ENCODE peak calls at places on chromosomes 1 and 21, in five cellular contexts. D is cardiac muscle cell; F is CD8-positive, alpha-beta memory T cell; R is GM12878; U is CD8-positive, alpha-beta T cell. B is an unnamed sample. For H3K4me1, the result is how much of the 10 kb centered on the place peaks cover.

GRCh38 chr1:163897401-163898169 is 575.8 kb downstream of the NUF2 start:
- DNase-seq in D (no peak), F (no peak), R (no peak), U (no peak), B (peak)

GRCh38 chr1:100736766-100737165 is 17.2 kb downstream of the VCAM1 start:
- DNase-seq in D (no peak), F (no peak), R (no peak), U (no peak), B (peak)

GRCh38 chr1:6962956-6963915 is 178.0 kb downstream of the CAMTA1 start:
- DNase-seq in D (peak), F (peak), R (peak), U (peak), B (no peak)

GRCh38 chr1:41282679-41283317 is 40.7 kb upstream of the SCMH1 start:
- DNase-seq in D (peak), F (no peak), R (no peak), U (peak), B (peak)

GRCh38 chr1:32759997-32760623 is 57.0 kb downstream of the YARS1 start:
- DNase-seq in D (peak), F (no peak), R (no peak), U (no peak), B (no peak)

GRCh38 chr21:43315244-43316137 is 111.4 kb downstream of the SIK1 start:
- DNase-seq in D (no peak), F (no peak), R (no peak), U (peak), B (no peak)

GRCh38 chr1:98429851-98430496 is 231.5 kb upstream of the SNX7 start:
- DNase-seq in D (no peak), F (no peak), R (no peak), U (no peak), B (no peak)

GRCh38 chr1:181133441-181133951 is 45.0 kb downstream of the IER5 start:
- DNase-seq in D (no peak), F (no peak), R (no peak), U (no peak), B (no peak)

GRCh38 chr1:176959461-176959860 is 205.1 kb downstream of the ASTN1 start:
- DNase-seq in D (no peak), F (no peak), R (no peak), U (no peak), B (no peak)

GRCh38 chr1:209577346-209577745 is 6.2 kb upstream of the CAMK1G start:
- DNase-seq in D (no peak), F (no peak), R (no peak), U (no peak), B (no peak)

GRCh38 chr1:3011631-3012510 is 9.4 kb upstream of the ACTRT2 start:
- DNase-seq in D (no peak), F (no peak), R (no peak), U (no peak), B (no peak)

GRCh38 chr1:16026723-16027484 is 5.1 kb downstream of the CLCNKA start:
- DNase-seq in D (peak), F (peak), R (no peak), U (peak), B (peak)
- H3K4me3 ChIP-seq in D (peak), F (no peak), R (no peak), U (no peak), B (no peak)

GRCh38 chr1:39361446-39361845 is 130.0 kb upstream of the BMP8A start:
- DNase-seq in D (no peak), F (no peak), R (no peak), U (no peak), B (no peak)

GRCh38 chr1:39360726-39361125 is 130.7 kb upstream of the BMP8A start:
- DNase-seq in D (no peak), F (no peak), R (no peak), U (no peak), B (no peak)

GRCh38 chr1:39354572-39354971 is 136.9 kb upstream of the BMP8A start:
- DNase-seq in D (no peak), F (no peak), R (no peak), U (no peak), B (no peak)

GRCh38 chr1:39359028-39359570 is 132.3 kb upstream of the BMP8A start:
- DNase-seq in D (no peak), F (no peak), R (no peak), U (no peak), B (no peak)

DNA sequence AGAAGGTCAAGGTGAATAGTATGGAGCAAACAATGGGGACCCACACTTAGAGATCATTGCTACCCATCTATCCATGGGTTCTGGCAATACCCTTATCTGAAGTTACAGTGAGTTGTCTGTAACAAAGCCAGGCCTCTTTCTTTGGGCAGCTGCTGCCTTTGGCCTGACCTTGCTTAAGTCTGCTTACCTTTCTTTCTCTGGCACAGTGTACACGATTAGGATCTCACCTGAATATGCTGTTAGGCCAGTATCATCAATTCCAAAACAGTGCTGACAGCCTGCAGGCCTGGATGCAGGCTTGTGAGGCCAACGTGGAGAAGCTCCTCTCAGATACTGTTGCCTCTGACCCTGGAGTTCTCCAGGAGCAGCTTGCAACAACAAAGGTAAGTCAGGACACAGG is 132.9 kb upstream of the BMP8A start:
- DNase-seq in D (no peak), F (no peak), R (no peak), U (no peak), B (no peak)
- H3K4me1 ChIP-seq in D (under half), F (under half), R (under half), U (under half), B (under half)

GRCh38 chr21:35072557-35072956 is 23.5 kb upstream of the RUNX1 start:
- DNase-seq in D (no peak), F (no peak), R (no peak), U (no peak), B (no peak)

GRCh38 chr21:35070436-35070835 is 21.3 kb upstream of the RUNX1 start:
- DNase-seq in D (no peak), F (no peak), R (no peak), U (no peak), B (no peak)

GRCh38 chr21:35075546-35075945 is 26.4 kb upstream of the RUNX1 start:
- DNase-seq in D (no peak), F (no peak), R (no peak), U (no peak), B (no peak)

GRCh38 chr21:35071347-35071746 is 22.2 kb upstream of the RUNX1 start:
- DNase-seq in D (no peak), F (no peak), R (no peak), U (no peak), B (no peak)

GRCh38 chr21:35072960-35073359 is 23.9 kb upstream of the RUNX1 start:
- DNase-seq in D (no peak), F (no peak), R (no peak), U (no peak), B (peak)
- H3K4me3 ChIP-seq in D (no peak), F (no peak), R (no peak), U (no peak), B (peak)

GRCh38 chr1:225851810-225852209 is 30.4 kb downstream of the TMEM63A start:
- DNase-seq in D (no peak), F (no peak), R (peak), U (no peak), B (no peak)

GRCh38 chr1:225848044-225848955 is 33.9 kb downstream of the TMEM63A start:
- DNase-seq in D (no peak), F (no peak), R (peak), U (peak), B (no peak)

GRCh38 chr1:225847610-225848009 is 34.6 kb downstream of the TMEM63A start:
- DNase-seq in D (no peak), F (no peak), R (no peak), U (no peak), B (no peak)

GRCh38 chr1:225850370-225850769 is 31.8 kb downstream of the TMEM63A start:
- DNase-seq in D (no peak), F (no peak), R (no peak), U (no peak), B (no peak)

GRCh38 chr1:225849905-225850304 is 32.3 kb downstream of the TMEM63A start:
- DNase-seq in D (no peak), F (peak), R (no peak), U (peak), B (no peak)
- H3K4me1 ChIP-seq in D (under half), F (half or more), R (half or more), U (half or more), B (under half)

GRCh38 chr21:35046880-35047229 is 2.2 kb downstream of the RUNX1 start:
- DNase-seq in D (no peak), F (no peak), R (no peak), U (no peak), B (peak)

GRCh38 chr21:35044770-35045538 is 4.1 kb downstream of the RUNX1 start:
- DNase-seq in D (no peak), F (no peak), R (no peak), U (no peak), B (no peak)

GRCh38 chr21:35044128-35044527 is 5.0 kb downstream of the RUNX1 start:
- DNase-seq in D (no peak), F (no peak), R (no peak), U (no peak), B (no peak)

GRCh38 chr21:35046223-35046690 is 2.8 kb downstream of the RUNX1 start:
- DNase-seq in D (no peak), F (no peak), R (no peak), U (no peak), B (no peak)

DNA sequence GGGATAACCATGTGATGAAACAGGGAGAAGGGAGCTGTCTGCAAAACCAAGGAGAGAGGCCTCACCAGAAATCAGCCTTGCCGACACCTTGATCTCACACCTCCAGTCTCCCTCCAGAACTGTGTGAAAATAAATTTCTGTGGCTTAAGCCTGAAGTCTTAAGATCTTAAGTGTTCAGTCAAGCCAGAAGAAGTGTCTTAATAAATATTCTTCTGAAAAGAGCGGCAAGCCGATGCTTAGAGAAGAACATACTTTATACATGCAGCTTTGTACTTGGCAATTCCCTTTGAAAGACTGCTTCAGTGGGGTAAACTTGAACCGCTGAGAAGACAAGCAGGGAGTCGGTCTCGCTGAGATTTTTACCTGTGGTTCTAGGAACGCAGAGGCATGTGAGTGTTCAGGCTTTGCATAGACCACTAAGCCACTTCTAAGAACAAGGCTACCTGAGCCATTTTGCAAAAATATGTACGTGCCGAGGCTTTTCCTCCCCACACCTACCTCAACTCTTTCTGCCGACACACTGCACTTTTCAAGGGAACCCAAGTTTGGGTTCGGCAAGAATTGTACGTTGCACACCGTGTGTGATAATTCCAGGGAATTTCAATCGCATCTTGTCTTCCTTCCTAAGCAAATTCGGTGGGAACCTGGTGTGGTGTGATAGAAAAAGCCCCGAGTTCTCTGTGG is 3.4 kb downstream of the RUNX1 start:
- DNase-seq in D (no peak), F (peak), R (no peak), U (peak), B (no peak)
- H3K4me3 ChIP-seq in D (no peak), F (peak), R (peak), U (peak), B (no peak)

DNA sequence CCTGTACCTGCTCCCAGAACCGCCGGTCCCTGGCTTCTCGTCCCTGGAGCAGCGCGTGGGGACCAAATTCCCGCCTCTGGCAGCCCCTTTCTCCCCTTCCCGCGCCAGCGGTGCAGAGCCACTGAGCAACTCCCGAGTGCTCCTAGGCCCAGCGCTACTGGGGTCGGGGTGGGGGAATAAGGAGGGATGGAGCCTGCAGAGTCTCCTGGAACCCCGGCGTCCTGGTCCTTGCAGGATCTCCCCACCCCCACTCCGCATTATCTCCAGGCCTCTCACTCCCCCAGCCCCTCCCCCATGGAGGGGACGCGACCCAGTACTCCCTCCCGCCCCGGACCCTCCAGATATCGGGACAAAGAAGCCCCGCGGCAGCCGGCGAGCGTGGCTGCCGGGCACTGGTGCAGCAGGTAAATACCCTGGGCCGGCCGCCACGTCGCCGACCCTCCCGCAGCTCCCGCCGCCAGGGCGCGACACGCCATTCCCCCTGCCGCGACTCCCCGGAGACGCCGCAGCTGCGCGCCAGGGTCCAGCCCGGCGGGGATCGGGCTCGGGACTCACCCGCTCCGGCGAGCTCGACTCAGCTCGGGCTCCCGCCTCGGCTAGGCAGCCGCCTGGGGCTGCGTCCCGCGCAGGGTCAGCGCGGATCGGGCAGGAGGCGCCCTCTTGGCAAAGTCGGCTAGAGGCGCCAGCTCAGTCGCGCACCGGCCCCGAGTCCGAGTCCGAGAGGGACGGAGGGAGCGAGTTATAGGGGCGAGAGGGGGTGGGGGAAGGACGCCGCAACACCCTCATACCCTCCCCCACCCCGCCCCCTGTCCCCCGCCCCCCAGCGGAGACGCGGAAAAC is 1.2 kb downstream of the SYT6 start:
- DNase-seq in D (peak), F (no peak), R (no peak), U (no peak), B (peak)
- H3K4me1 ChIP-seq in D (under half), F (under half), R (under half), U (under half), B (under half)

GRCh38 chr1:89953072-89953626 is 41.8 kb upstream of the ZNF326 start:
- DNase-seq in D (peak), F (no peak), R (peak), U (peak), B (peak)
- H3K4me3 ChIP-seq in D (no peak), F (no peak), R (no peak), U (no peak), B (no peak)

DNA sequence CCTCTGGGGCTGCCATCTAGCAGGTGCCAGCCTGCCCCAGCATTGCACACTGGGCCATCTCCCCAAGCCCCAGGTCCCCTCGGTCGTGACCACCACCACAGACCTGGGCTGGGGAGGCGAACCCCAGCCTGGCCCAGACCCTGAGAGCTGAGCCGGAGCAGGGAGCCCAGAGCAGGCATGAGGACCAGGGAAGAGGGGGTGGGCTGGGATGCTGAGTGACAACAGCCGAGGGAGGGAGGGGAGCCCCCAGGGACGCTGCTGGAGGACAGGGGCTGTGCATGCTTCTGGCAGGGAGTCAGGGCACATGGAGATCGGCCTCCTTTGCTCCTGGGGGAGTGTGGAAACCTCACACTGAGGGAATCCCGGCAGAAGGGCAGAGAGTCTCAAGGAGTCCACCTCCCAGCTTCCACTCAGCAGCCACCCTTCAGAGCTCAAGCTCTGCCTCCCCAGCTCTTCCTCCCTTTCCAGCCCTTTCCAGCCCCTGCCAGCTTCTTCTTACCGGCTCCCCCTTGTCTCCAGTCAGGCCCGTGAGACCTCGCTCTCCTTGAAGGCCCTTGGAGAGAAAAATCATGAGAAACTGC is 23.7 kb upstream of the PEF1 start:
- DNase-seq in D (no peak), F (no peak), R (no peak), U (no peak), B (no peak)
- H3K4me1 ChIP-seq in D (under half), F (under half), R (under half), U (under half), B (under half)

DNA sequence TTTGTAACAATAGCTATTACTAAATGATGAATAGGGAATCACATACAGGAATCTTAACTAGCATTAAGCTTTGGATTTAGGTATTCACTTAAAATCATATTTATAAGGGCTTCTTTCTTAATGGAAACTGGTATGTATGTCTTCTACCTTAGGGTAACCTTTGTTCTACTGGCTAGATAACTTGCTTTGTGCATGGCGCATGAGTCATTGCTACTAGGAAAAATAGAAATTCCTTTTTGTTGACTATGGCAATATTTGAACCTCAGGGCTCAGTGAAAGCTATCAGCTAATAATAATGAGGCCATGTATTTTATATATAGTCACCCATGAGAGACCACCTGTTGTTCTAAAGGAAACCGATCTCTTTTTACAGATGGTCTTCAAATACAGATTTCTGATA is 72.5 kb downstream of the RPS6KC1 start:
- DNase-seq in D (no peak), F (no peak), R (no peak), U (no peak), B (peak)
- H3K4me3 ChIP-seq in D (no peak), F (no peak), R (no peak), U (no peak), B (no peak)

DNA sequence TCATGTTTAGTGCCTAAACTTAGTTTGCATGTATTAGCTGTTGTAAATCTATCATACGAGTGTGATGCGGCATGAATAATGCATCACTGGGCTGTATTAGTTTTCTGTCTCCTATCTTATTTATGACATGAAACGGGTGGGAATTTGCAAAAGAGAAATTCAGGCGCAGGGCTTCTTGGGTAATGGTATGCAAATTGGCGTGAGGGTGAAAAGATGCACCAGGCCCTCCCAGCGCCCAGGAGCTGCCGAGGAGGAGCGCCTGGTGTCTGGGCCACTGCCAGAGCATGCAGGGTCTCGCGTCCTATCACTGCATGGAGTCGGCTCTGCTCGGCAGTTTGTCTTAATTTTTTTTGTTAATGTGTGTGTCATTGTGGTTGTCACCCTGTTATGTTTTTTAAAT is 82.9 kb upstream of the ACTL8 start:
- DNase-seq in D (no peak), F (no peak), R (no peak), U (no peak), B (no peak)
- H3K4me1 ChIP-seq in D (under half), F (under half), R (under half), U (under half), B (under half)